ENCODE peak calls at places on chromosome 21, in ten cellular contexts. One of them, this sample, is unnamed.

GRCh38 chr21:41993744-41994143 is 16.4 kb downstream of the ZBTB21 start:
- DNase-seq in pancreas: no peak
- DNase-seq in germinal center: no peak
- DNase-seq in pons: no peak
- DNase-seq in NCI-H1436: no peak
- DNase-seq in activated T-helper 1 cell treated with Interleukin-2 at 50 U/mL for 16 hours: no peak
- DNase-seq in activated effector memory CD4-positive, alpha-beta T cell treated with Interleukin-2 at 50 U/mL for 16 hours: no peak
- DNase-seq in Right ventricle myocardium inferior: no peak
- DNase-seq in cardiac muscle cell: no peak
- DNase-seq in uterus: peak; percentile 31
- DNase-seq in this sample: no peak

GRCh38 chr21:42645211-42646075 is 8.0 kb upstream of the PDE9A start:
- DNase-seq in NCI-H1436: no peak
- DNase-seq in cardiac muscle cell: no peak
- DNase-seq in pancreas: no peak
- DNase-seq in uterus: no peak
- DNase-seq in pons: no peak
- DNase-seq in activated T-helper 1 cell treated with Interleukin-2 at 50 U/mL for 16 hours: no peak
- DNase-seq in Right ventricle myocardium inferior: peak; percentile 67
- DNase-seq in germinal center: no peak
- DNase-seq in activated effector memory CD4-positive, alpha-beta T cell treated with Interleukin-2 at 50 U/mL for 16 hours: no peak
- DNase-seq in this sample: no peak

GRCh38 chr21:44947930-44948331 is 8.1 kb downstream of the SLX9 start:
- DNase-seq in germinal center: no peak
- DNase-seq in activated T-helper 1 cell treated with Interleukin-2 at 50 U/mL for 16 hours: no peak
- DNase-seq in pons: no peak
- DNase-seq in pancreas: peak; percentile 65
- DNase-seq in uterus: peak; percentile 34
- DNase-seq in cardiac muscle cell: no peak
- DNase-seq in Right ventricle myocardium inferior: peak; percentile 79
- DNase-seq in NCI-H1436: no peak
- DNase-seq in activated effector memory CD4-positive, alpha-beta T cell treated with Interleukin-2 at 50 U/mL for 16 hours: no peak
- DNase-seq in this sample: no peak

GRCh38 chr21:16159213-16159970 is 429.6 kb downstream of the USP25 start:
- DNase-seq in Right ventricle myocardium inferior: no peak
- DNase-seq in germinal center: no peak
- DNase-seq in NCI-H1436: no peak
- DNase-seq in activated T-helper 1 cell treated with Interleukin-2 at 50 U/mL for 16 hours: no peak
- DNase-seq in pancreas: no peak
- DNase-seq in uterus: no peak
- DNase-seq in pons: no peak
- DNase-seq in activated effector memory CD4-positive, alpha-beta T cell treated with Interleukin-2 at 50 U/mL for 16 hours: no peak
- DNase-seq in cardiac muscle cell: no peak
- DNase-seq in this sample: no peak

GRCh38 chr21:41706678-41707077 is 60.2 kb downstream of the RIPK4 start:
- DNase-seq in Right ventricle myocardium inferior: no peak
- DNase-seq in pancreas: no peak
- DNase-seq in germinal center: no peak
- DNase-seq in NCI-H1436: no peak
- DNase-seq in cardiac muscle cell: peak; percentile 24
- DNase-seq in activated T-helper 1 cell treated with Interleukin-2 at 50 U/mL for 16 hours: no peak
- DNase-seq in uterus: no peak
- DNase-seq in activated effector memory CD4-positive, alpha-beta T cell treated with Interleukin-2 at 50 U/mL for 16 hours: no peak
- DNase-seq in pons: no peak
- DNase-seq in this sample: no peak

GRCh38 chr21:28518620-28519019 is 474.1 kb downstream of the LTN1 start:
- DNase-seq in activated effector memory CD4-positive, alpha-beta T cell treated with Interleukin-2 at 50 U/mL for 16 hours: no peak
- DNase-seq in Right ventricle myocardium inferior: no peak
- DNase-seq in pons: no peak
- DNase-seq in cardiac muscle cell: no peak
- DNase-seq in uterus: no peak
- DNase-seq in NCI-H1436: no peak
- DNase-seq in germinal center: no peak
- DNase-seq in pancreas: no peak
- DNase-seq in activated T-helper 1 cell treated with Interleukin-2 at 50 U/mL for 16 hours: no peak
- DNase-seq in this sample: no peak

GRCh38 chr21:26506951-26507350 is 66.1 kb downstream of the CYYR1 start:
- DNase-seq in pancreas: no peak
- DNase-seq in activated effector memory CD4-positive, alpha-beta T cell treated with Interleukin-2 at 50 U/mL for 16 hours: no peak
- DNase-seq in Right ventricle myocardium inferior: no peak
- DNase-seq in cardiac muscle cell: no peak
- DNase-seq in NCI-H1436: no peak
- DNase-seq in pons: no peak
- DNase-seq in uterus: no peak
- DNase-seq in germinal center: no peak
- DNase-seq in activated T-helper 1 cell treated with Interleukin-2 at 50 U/mL for 16 hours: no peak
- DNase-seq in this sample: no peak

GRCh38 chr21:41821756-41822431 is 55.0 kb upstream of the RIPK4 start:
- DNase-seq in NCI-H1436: no peak
- DNase-seq in cardiac muscle cell: no peak
- DNase-seq in germinal center: no peak
- DNase-seq in activated effector memory CD4-positive, alpha-beta T cell treated with Interleukin-2 at 50 U/mL for 16 hours: no peak
- DNase-seq in pons: no peak
- DNase-seq in pancreas: no peak
- DNase-seq in uterus: no peak
- DNase-seq in activated T-helper 1 cell treated with Interleukin-2 at 50 U/mL for 16 hours: no peak
- DNase-seq in Right ventricle myocardium inferior: no peak
- DNase-seq in this sample: no peak

GRCh38 chr21:34707876-34708325 is 39.1 kb downstream of the CLIC6 start:
- DNase-seq in uterus: no peak
- DNase-seq in pons: no peak
- DNase-seq in pancreas: no peak
- DNase-seq in cardiac muscle cell: no peak
- DNase-seq in NCI-H1436: no peak
- DNase-seq in activated T-helper 1 cell treated with Interleukin-2 at 50 U/mL for 16 hours: peak; percentile 1
- DNase-seq in germinal center: peak; percentile 23
- DNase-seq in activated effector memory CD4-positive, alpha-beta T cell treated with Interleukin-2 at 50 U/mL for 16 hours: peak; percentile 10
- DNase-seq in Right ventricle myocardium inferior: no peak
- DNase-seq in this sample: no peak

GRCh38 chr21:41121785-41122415 is 46.1 kb upstream of the BACE2 start:
- DNase-seq in uterus: peak; percentile 77
- DNase-seq in pancreas: peak; percentile 96
- DNase-seq in NCI-H1436: peak; percentile 66
- DNase-seq in cardiac muscle cell: peak; percentile 85
- DNase-seq in activated effector memory CD4-positive, alpha-beta T cell treated with Interleukin-2 at 50 U/mL for 16 hours: no peak
- DNase-seq in germinal center: peak; percentile 36
- DNase-seq in Right ventricle myocardium inferior: peak; percentile 74
- DNase-seq in activated T-helper 1 cell treated with Interleukin-2 at 50 U/mL for 16 hours: no peak
- DNase-seq in pons: peak; percentile 94
- DNase-seq in this sample: peak; percentile 53

GRCh38 chr21:35259452-35259851 is 210.3 kb upstream of the RUNX1 start:
- DNase-seq in germinal center: no peak
- DNase-seq in activated T-helper 1 cell treated with Interleukin-2 at 50 U/mL for 16 hours: no peak
- DNase-seq in cardiac muscle cell: no peak
- DNase-seq in Right ventricle myocardium inferior: no peak
- DNase-seq in pons: no peak
- DNase-seq in NCI-H1436: no peak
- DNase-seq in uterus: no peak
- DNase-seq in pancreas: no peak
- DNase-seq in activated effector memory CD4-positive, alpha-beta T cell treated with Interleukin-2 at 50 U/mL for 16 hours: no peak
- DNase-seq in this sample: no peak

GRCh38 chr21:32140212-32141008 is 138.4 kb downstream of the MIS18A start:
- DNase-seq in germinal center: no peak
- DNase-seq in uterus: no peak
- DNase-seq in activated T-helper 1 cell treated with Interleukin-2 at 50 U/mL for 16 hours: no peak
- DNase-seq in cardiac muscle cell: no peak
- DNase-seq in NCI-H1436: no peak
- DNase-seq in Right ventricle myocardium inferior: no peak
- DNase-seq in pons: no peak
- DNase-seq in activated effector memory CD4-positive, alpha-beta T cell treated with Interleukin-2 at 50 U/mL for 16 hours: no peak
- DNase-seq in pancreas: no peak
- DNase-seq in this sample: no peak

GRCh38 chr21:37903396-37903795 is 12.9 kb downstream of the KCNJ6 start:
- DNase-seq in pancreas: no peak
- DNase-seq in pons: no peak
- DNase-seq in NCI-H1436: no peak
- DNase-seq in activated effector memory CD4-positive, alpha-beta T cell treated with Interleukin-2 at 50 U/mL for 16 hours: no peak
- DNase-seq in Right ventricle myocardium inferior: no peak
- DNase-seq in germinal center: no peak
- DNase-seq in activated T-helper 1 cell treated with Interleukin-2 at 50 U/mL for 16 hours: no peak
- DNase-seq in cardiac muscle cell: no peak
- DNase-seq in uterus: no peak
- DNase-seq in this sample: no peak